ENCODE peak calls at places on chromosomes 6 and 20, in four cellular contexts. G is GM12878, O is NT2/D1, N is HepG2. E is an unnamed sample.
A peak's percentile ranks its signal among the peaks of the same experiment; 100 is the strongest.

GRCh38 chr6:53741417-53741816 is 53.4 kb upstream of the LRRC1 start:
- DNase-seq in O (no peak), G (no peak), N (no peak), E (no peak)

GRCh38 chr20:33909331-33909921 is 84.3 kb upstream of the RALY start:
- DNase-seq in O (peak; percentile 32), N (peak; percentile 99), G (no peak), E (no peak)

GRCh38 chr20:25248501-25249172 is 752 bp downstream of the PYGB start:
- DNase-seq in O (no peak), N (no peak), G (no peak), E (peak; percentile 49)

GRCh38 chr6:33923857-33924514 is 120.2 kb upstream of the MLN start:
- DNase-seq in O (no peak), N (no peak), G (no peak), E (no peak)

GRCh38 chr20:54433653-54434052 is 41.7 kb upstream of the DOK5 start:
- DNase-seq in O (no peak), N (no peak), G (no peak), E (no peak)

GRCh38 chr6:106318851-106319250 is 6.7 kb downstream of the ATG5 start:
- DNase-seq in G (no peak), N (no peak), O (no peak), E (no peak)

GRCh38 chr20:32238483-32239425 is 31.1 kb downstream of the POFUT1 start:
- DNase-seq in N (no peak), O (no peak), G (no peak), E (no peak)

GRCh38 chr6:134911532-134911931 is 38.4 kb downstream of the ALDH8A1 start:
- DNase-seq in N (no peak), O (no peak), G (no peak), E (no peak)

GRCh38 chr6:72035483-72035882 is 149.1 kb downstream of the RIMS1 start:
- DNase-seq in G (no peak), O (no peak), N (no peak), E (no peak)

GRCh38 chr20:23744726-23745646 is 5.7 kb downstream of the CST1 start:
- DNase-seq in N (no peak), O (no peak), G (no peak), E (no peak)

GRCh38 chr6:31797607-31798006 is 2.1 kb upstream of the VARS1 start:
- DNase-seq in O (no peak), G (no peak), N (no peak), E (no peak)

GRCh38 chr6:40956871-40957270 is 82.2 kb downstream of the UNC5CL start:
- DNase-seq in G (no peak), O (no peak), N (no peak), E (no peak)

GRCh38 chr6:155325700-155326516 is 11.6 kb upstream of the TFB1M start:
- DNase-seq in N (peak; percentile 35), O (peak; percentile 16), G (no peak), E (no peak)

GRCh38 chr20:12966468-12967085 is 42.2 kb upstream of the SPTLC3 start:
- DNase-seq in O (no peak), N (peak; percentile 65), G (no peak), E (no peak)

GRCh38 chr6:31834704-31835375 is 7.3 kb downstream of the HSPA1B start:
- DNase-seq in O (no peak), N (peak; percentile 77), G (no peak), E (peak; percentile 65)

GRCh38 chr6:113490356-113490755 is 366.8 kb upstream of the MARCKS start:
- DNase-seq in O (no peak), N (peak; percentile 3), G (no peak), E (no peak)

GRCh38 chr6:133341607-133342158 is 100.5 kb downstream of the EYA4 start:
- DNase-seq in G (no peak), N (peak; percentile 66), O (no peak), E (peak; percentile 52)

GRCh38 chr20:38870733-38871559 is 55.3 kb upstream of the FAM83D start:
- DNase-seq in G (no peak), N (no peak), O (no peak), E (no peak)

GRCh38 chr20:61814244-61814643 is 251.4 kb downstream of the TAF4 start:
- DNase-seq in G (no peak), O (no peak), N (no peak), E (no peak)

GRCh38 chr6:49949062-49949461 is 14.9 kb downstream of the DEFB114 start:
- DNase-seq in G (no peak), O (no peak), N (no peak), E (no peak)
- TF ChIP-seq SUZ12 in G (no peak), O (no peak), N (no peak), E (no peak)

DNA sequence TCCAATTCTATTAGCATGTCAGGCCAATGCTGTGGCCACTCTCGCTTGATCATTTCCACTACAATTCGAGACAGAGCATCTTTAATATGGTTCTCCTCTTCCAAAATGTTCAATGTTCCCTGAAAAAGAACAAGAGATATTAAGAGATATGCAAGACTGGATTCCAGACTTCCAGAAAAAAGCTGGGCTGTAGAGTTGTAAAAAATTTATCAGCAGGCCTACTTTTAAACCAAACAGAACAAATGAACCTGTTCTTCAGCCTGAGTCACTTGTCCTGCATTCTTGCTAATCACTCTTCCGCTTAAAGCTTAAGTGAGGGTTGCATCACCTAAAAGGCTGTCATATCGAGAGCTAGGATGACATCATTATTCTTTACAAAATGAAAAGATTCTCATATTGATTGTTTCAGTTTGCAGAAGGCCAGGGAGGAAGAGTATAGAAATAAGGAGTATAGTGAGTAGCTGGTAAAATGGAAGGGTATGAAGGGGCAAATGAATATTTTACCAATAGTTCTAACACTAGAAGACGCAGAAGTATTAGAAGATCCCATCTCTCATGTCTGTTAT is 4.9 kb downstream of the XPO5 start:
- DNase-seq in N (no peak), O (no peak), G (no peak), E (no peak)
- TF ChIP-seq SUZ12 in N (no peak), O (no peak), G (no peak), E (no peak)

GRCh38 chr6:128491643-128492206 is 28.7 kb downstream of the PTPRK start:
- DNase-seq in N (no peak), O (no peak), G (no peak), E (no peak)

GRCh38 chr6:128493877-128494276 is 26.5 kb downstream of the PTPRK start:
- DNase-seq in G (no peak), O (no peak), N (no peak), E (no peak)

GRCh38 chr6:128495536-128496333 is 24.7 kb downstream of the PTPRK start:
- DNase-seq in O (no peak), G (no peak), N (peak; percentile 40), E (no peak)

GRCh38 chr6:128492386-128492785 is 28.0 kb downstream of the PTPRK start:
- DNase-seq in N (no peak), G (no peak), O (no peak), E (no peak)

DNA sequence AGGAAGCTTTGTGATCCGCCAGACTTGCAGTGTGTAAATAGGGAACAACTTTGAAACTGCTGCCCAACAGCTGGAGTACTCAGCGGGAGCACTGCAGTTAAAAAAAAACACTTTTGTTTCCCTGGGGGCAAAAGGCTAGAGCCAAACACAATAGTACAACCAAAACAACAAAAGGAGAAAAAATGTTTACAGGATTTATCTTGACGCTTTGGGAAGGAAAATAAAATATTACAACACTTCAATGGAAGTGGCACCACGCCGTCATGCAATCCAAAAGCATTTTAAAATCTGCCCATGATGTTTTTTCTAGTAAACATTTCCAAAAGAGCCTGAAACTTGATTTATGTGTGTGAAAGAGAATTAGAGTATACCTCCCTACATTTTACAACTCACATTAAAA is 26.0 kb downstream of the PTPRK start:
- DNase-seq in O (no peak), G (no peak), N (no peak), E (no peak)
- TF ChIP-seq SUZ12 in O (no peak), G (no peak), N (no peak), E (no peak)

DNA sequence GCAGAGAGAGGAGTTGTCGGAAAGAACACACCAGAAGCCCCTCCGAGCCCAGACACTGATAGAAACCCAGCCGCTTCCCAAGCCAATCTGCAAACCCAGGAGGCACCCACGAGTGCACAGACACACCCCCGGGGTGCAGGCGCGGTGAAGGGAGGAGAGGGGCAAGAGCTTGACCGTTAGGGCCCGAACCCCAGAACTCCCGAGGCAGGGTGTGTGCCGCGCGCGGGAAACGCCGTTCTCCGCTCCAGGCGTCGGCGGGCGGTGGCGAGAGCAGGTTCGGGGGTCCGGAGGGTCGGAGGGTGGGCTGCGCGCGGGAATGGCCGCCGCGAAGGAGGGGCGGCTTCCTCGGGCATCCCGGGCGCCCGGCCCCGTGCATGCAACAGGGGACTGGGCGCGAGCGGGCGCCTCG is 549 bp downstream of the ELOVL2 start:
- DNase-seq in N (no peak), G (no peak), O (no peak), E (peak; percentile 30)
- TF ChIP-seq SUZ12 in N (no peak), G (peak; percentile 98), O (peak; percentile 80), E (no peak)

E was measured in HEK293T.